ENCODE peak calls at places on chromosomes 11 and 22, in ten cellular contexts. L is Peyer's patch, I is sigmoid colon, D is H1, G is suprapubic skin, F is transverse colon, K is A549, V is K562, U is body of pancreas, N is upper lobe of left lung. E is an unnamed sample.

GRCh38 chr22:46744581-46744980 is 6.5 kb upstream of the CERK start:
- DNase-seq in I (no peak), N (no peak), G (no peak), F (peak), V (no peak), L (no peak), D (no peak), U (no peak), K (no peak), E (no peak)

GRCh38 chr11:107076832-107077231 is 58.6 kb upstream of the GUCY1A2 start:
- DNase-seq in U (no peak), D (no peak), F (no peak), L (no peak), I (no peak), K (no peak), V (no peak), N (no peak), G (no peak), E (no peak)

GRCh38 chr11:69642913-69643632 is 2.1 kb downstream of the CCND1 start:
- DNase-seq in K (peak), D (peak), I (peak), U (peak), L (peak), V (peak), G (peak), N (peak), F (peak), E (peak)

GRCh38 chr22:41596776-41597634 is 7.4 kb upstream of the PMM1 start:
- DNase-seq in N (no peak), G (no peak), D (peak), I (peak), V (peak), K (peak), L (no peak), F (peak), U (peak), E (no peak)

GRCh38 chr22:33922268-33922667 is 2.0 kb upstream of the LARGE1 start:
- DNase-seq in I (peak), G (peak), L (peak), U (peak), D (no peak), N (peak), F (peak), V (no peak), K (no peak), E (peak)

GRCh38 chr11:106391771-106392412 is 314.4 kb downstream of the AASDHPPT start:
- DNase-seq in F (no peak), U (no peak), N (no peak), L (no peak), V (no peak), I (no peak), G (no peak), D (no peak), K (no peak), E (no peak)

GRCh38 chr22:44326549-44326881 is 13.8 kb upstream of the SHISAL1 start:
- DNase-seq in U (no peak), G (no peak), I (no peak), K (no peak), V (no peak), L (no peak), N (no peak), F (no peak), D (no peak), E (no peak)

GRCh38 chr11:40228671-40229070 is 1230.8 kb downstream of the LRRC4C start:
- DNase-seq in L (no peak), N (no peak), K (no peak), F (no peak), U (no peak), I (no peak), V (no peak), D (no peak), G (no peak), E (no peak)

GRCh38 chr11:57597971-57598830 is 716 bp downstream of the SERPING1 start:
- DNase-seq in N (peak), D (peak), I (peak), V (peak), G (peak), L (no peak), K (no peak), U (peak), F (peak), E (peak)

GRCh38 chr22:35930933-35931332 is 97.7 kb downstream of the RBFOX2 start:
- DNase-seq in L (no peak), F (no peak), V (peak), D (no peak), K (peak), U (peak), N (no peak), I (no peak), G (no peak), E (no peak)

GRCh38 chr11:133887692-133888332 is 42.5 kb upstream of the SPATA19 start:
- DNase-seq in D (no peak), F (no peak), G (no peak), U (no peak), N (no peak), V (no peak), I (no peak), L (no peak), K (no peak), E (no peak)

GRCh38 chr11:72038491-72038890 is 39.8 kb downstream of the IL18BP start:
- DNase-seq in G (peak), V (peak), L (no peak), I (peak), U (peak), D (no peak), K (no peak), N (no peak), F (peak), E (peak)

GRCh38 chr11:16613401-16614381 is 124.8 kb upstream of the C11orf58 start:
- DNase-seq in L (peak), G (no peak), F (peak), I (peak), N (peak), K (peak), U (peak), V (peak), D (peak), E (peak)

GRCh38 chr22:38352436-38352835 is 35.2 kb upstream of the CSNK1E start:
- DNase-seq in N (no peak), V (no peak), L (no peak), F (no peak), I (peak), K (no peak), D (peak), G (peak), U (no peak), E (no peak)

GRCh38 chr11:113105584-113105983 is 144.4 kb downstream of the NCAM1 start:
- DNase-seq in N (no peak), L (no peak), G (no peak), U (no peak), V (no peak), I (no peak), D (no peak), F (no peak), K (no peak), E (no peak)

GRCh38 chr22:28560005-28560742 is 119.5 kb downstream of the TTC28 start:
- DNase-seq in N (no peak), L (no peak), U (peak), G (no peak), D (no peak), K (peak), V (peak), F (no peak), I (no peak), E (no peak)

GRCh38 chr11:34065505-34066203 is 14.1 kb downstream of the CAPRIN1 start:
- DNase-seq in F (no peak), L (no peak), I (no peak), U (no peak), N (no peak), D (no peak), G (no peak), V (no peak), K (no peak), E (no peak)

GRCh38 chr11:116885951-116886629 is 48.7 kb upstream of the APOA1 start:
- DNase-seq in D (no peak), K (no peak), L (no peak), N (no peak), V (no peak), I (no peak), G (no peak), U (peak), F (no peak), E (no peak)

DNA sequence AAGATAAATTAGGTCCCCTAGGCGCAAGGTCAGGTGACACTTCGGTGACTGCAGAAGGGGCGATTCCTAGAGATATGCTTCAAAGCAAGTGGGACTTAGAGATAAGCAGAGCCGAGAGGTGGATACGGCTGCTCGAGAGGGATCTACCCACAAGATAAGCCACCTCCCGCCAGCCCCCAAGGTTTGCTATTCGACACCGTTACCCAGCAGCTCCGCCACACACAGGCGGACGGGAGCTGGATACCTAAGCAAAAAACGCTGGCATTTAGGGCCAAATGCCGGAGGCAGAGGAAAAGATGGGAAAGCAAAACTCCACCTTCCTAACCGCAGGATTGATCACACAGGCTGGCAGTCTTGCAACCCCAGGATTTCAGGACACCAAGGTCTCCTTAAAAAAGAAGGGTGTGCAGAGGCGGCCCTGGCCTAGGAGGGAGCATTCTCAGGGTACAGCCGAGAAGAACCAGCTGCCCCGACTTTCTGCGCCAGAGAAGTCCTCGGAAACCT is 709 bp downstream of the FTH1 start:
- DNase-seq in D (no peak), N (no peak), I (peak), F (no peak), U (no peak), L (no peak), K (no peak), G (peak), V (peak), E (peak)
- TF ChIP-seq CTCF in D (no peak), N (no peak), I (no peak), F (no peak), U (no peak), L (no peak), K (no peak), G (no peak), V (no peak), E (no peak)

DNA sequence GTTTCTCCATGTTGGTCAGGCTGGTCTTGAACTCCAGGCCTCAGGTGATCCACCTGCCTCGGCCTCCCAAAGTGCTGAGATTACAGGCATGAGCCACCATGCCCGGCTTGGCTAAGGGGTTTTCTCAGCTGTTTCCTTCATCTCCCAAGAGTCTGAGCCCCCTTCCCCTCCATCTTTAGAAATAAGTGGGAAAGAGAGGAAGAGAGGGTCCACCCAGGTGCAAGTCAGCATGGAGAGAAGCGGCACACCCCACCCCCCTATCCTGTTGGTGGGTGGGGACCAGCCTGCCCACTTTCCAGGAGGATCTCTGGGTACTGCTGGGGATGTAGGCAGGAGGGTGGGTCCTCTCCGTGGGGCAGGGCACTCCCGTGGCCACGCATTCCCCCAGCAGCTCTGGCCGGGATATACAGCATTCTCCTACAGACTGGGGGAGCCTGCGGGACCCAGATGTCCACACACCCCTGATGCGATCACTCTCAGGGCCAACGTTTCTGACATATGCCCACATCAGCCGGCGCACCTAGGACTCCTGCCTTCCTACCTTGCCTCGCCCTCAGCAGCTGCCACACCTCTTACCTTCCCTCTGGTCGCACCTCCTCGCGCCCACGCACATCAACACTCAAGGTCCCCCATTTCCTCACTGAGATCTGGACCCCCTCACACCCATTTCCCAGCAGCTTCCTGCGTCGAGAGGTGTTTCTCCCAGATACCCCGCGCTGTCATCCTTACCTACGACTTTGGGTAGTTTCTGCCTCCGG is 8.9 kb downstream of the SCARF2 start:
- DNase-seq in U (no peak), I (peak), K (no peak), L (no peak), V (no peak), N (peak), D (no peak), G (peak), F (no peak), E (no peak)
- H3K4me3 ChIP-seq in U (no peak), I (no peak), K (no peak), L (peak), V (peak), N (peak), D (peak), G (peak), F (peak), E (no peak)

GRCh38 chr11:32108576-32108975 is 17.7 kb downstream of the RCN1 start:
- DNase-seq in F (no peak), K (no peak), I (no peak), D (no peak), V (no peak), L (no peak), U (no peak), G (no peak), N (no peak), E (no peak)

GRCh38 chr11:32109138-32109537 is 18.3 kb downstream of the RCN1 start:
- DNase-seq in K (no peak), U (no peak), I (no peak), D (no peak), N (no peak), F (no peak), L (no peak), G (no peak), V (no peak), E (no peak)

GRCh38 chr11:32105871-32106312 is 15.0 kb downstream of the RCN1 start:
- DNase-seq in D (no peak), K (no peak), N (no peak), F (no peak), L (no peak), I (no peak), G (no peak), U (no peak), V (no peak), E (no peak)

GRCh38 chr11:32109596-32109995 is 18.7 kb downstream of the RCN1 start:
- DNase-seq in G (no peak), L (no peak), I (no peak), D (no peak), F (no peak), U (no peak), N (no peak), V (no peak), K (no peak), E (no peak)

GRCh38 chr11:32107647-32108046 is 16.8 kb downstream of the RCN1 start:
- DNase-seq in N (no peak), L (no peak), K (no peak), D (no peak), U (no peak), V (no peak), F (no peak), G (no peak), I (no peak), E (no peak)
- TF ChIP-seq POLR2A in N (no peak), L (no peak), K (no peak), D (no peak), U (no peak), V (no peak), F (no peak), G (no peak), I (no peak), E (no peak)

GRCh38 chr11:3189193-3189843 is 24.2 kb upstream of the OSBPL5 start:
- DNase-seq in F (no peak), K (no peak), N (peak), G (no peak), U (no peak), L (no peak), I (peak), D (peak), V (peak), E (peak)

GRCh38 chr11:3188496-3189192 is 23.5 kb upstream of the OSBPL5 start:
- DNase-seq in F (no peak), K (no peak), I (no peak), U (no peak), G (peak), V (no peak), L (no peak), N (peak), D (peak), E (no peak)

GRCh38 chr11:3191586-3192324 is 26.6 kb upstream of the OSBPL5 start:
- DNase-seq in N (no peak), D (no peak), V (no peak), I (no peak), K (no peak), G (no peak), U (no peak), F (peak), L (no peak), E (no peak)

GRCh38 chr11:3190600-3190999 is 25.5 kb upstream of the OSBPL5 start:
- DNase-seq in N (no peak), L (no peak), K (no peak), D (peak), V (no peak), U (no peak), F (no peak), I (no peak), G (no peak), E (peak)

DNA sequence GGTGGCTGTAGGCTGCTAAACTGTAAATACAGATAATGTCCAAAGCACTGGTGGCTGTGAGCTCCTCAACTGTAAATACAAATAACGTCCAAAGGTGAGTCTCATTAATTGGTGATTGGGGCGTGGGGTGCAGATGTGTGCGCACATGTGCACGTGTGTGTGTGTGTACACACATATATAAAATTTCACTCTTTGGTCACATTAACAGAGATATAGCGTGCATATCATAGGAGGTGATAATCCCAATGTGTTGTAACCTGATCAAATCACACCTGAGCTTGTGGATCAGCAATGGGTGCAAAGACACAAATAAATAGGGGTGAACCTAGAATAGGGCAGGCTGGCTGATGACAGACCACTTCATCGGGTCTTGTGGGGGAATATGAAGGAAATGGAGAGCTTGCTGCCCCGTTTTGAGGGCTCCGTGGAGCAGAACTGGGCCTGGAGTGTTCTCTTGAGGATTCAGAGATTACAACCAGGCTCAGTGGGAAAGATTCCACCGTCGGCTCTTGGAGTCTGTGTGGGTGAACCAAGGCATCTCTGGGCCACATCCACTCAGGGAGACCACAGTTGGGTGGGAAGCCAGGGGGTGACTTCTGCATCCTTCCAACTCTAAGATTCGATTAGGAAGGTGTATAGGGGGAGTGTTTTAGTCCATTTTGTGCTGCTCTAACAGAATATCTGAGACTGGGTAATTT is 24.9 kb upstream of the OSBPL5 start:
- DNase-seq in G (no peak), V (no peak), I (peak), L (no peak), F (no peak), N (no peak), U (no peak), K (no peak), D (peak), E (no peak)
- TF ChIP-seq CTCF in G (no peak), V (no peak), I (no peak), L (no peak), F (no peak), N (no peak), U (no peak), K (no peak), D (no peak), E (no peak)

GRCh38 chr11:47979378-47980092 is 824 bp upstream of the PTPRJ start:
- DNase-seq in D (peak), K (peak), U (no peak), N (no peak), V (no peak), G (no peak), I (no peak), F (no peak), L (no peak), E (no peak)
- H3K4me3 ChIP-seq in D (peak), K (peak), U (no peak), N (peak), V (peak), G (peak), I (peak), F (peak), L (peak), E (no peak)

GRCh38 chr11:67117176-67117575 is 1.9 kb upstream of the KDM2A start:
- DNase-seq in L (no peak), V (no peak), G (no peak), D (no peak), F (no peak), N (no peak), I (no peak), U (no peak), K (no peak), E (no peak)

GRCh38 chr11:67118801-67119576 is at the start of gene KDM2A:
- DNase-seq in U (peak), L (peak), D (peak), F (peak), V (peak), K (peak), N (peak), G (peak), I (peak), E (peak)

GRCh38 chr11:67117667-67118058 is 1.4 kb upstream of the KDM2A start:
- DNase-seq in D (peak), N (peak), K (no peak), U (no peak), I (peak), G (no peak), F (peak), L (peak), V (no peak), E (peak)

GRCh38 chr11:67119577-67120391 is 721 bp downstream of the KDM2A start:
- DNase-seq in N (peak), I (peak), V (peak), G (peak), L (peak), D (peak), U (peak), K (peak), F (peak), E (peak)

DNA sequence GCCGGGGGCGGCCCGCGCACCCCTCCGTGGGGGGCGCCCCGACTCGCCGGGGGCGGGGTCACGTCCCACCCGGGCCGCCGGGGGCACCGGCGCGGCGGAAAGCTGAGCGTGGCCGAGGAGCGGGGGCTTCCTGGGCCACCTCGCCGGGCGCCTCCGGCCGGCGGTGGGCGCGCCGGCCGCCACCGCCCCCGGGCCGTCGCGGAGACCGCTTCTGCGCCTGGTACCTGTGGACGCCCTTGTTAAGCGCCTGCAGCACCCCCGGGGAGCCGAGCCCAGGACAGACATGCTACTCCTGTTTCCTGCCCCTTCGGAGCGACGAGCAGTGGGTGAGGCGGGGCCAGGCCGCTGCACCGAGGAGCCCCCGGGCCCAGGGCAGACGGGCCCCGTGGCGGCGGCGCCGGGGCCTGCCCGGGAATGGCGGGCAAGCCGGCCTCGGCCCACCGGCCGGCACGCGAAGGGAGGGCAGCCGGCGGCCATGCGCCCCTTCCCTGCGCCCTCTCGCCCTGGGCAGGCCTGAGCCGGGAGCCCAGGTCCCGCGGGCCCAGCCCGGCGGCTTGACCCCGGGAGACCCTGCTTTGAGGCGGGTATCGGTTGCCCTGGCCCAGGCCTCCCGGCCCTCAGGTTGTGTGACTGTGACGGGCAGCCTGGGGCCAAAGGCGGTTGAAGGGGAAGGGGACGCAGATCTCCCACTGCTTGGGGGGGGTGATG is 850 bp upstream of the KDM2A start:
- DNase-seq in N (peak), I (peak), K (peak), L (peak), V (peak), G (peak), F (peak), D (peak), U (peak), E (peak)
- TF ChIP-seq POLR2A in N (peak), I (no peak), K (peak), L (no peak), V (no peak), G (peak), F (no peak), D (peak), U (no peak), E (no peak)

E was measured in lower leg skin.